ENCODE peak calls at places on chromosomes 11 and 22, in eight cellular contexts. J is fibroblast of the conjunctiva, R is T follicular helper cell, O is iris pigment epithelial cell, E is activated T-helper 1 cell treated with Interleukin-2 at 50 U/mL for 16 hours, F is cardiac muscle cell, P is HTR-8/SVneo, N is epithelial cell of esophagus. B is an unnamed sample.

GRCh38 chr22:41608386-41608785 is 12.5 kb downstream of the DESI1 start:
- DNase-seq in J (no peak), R (no peak), O (no peak), E (no peak), F (no peak), P (no peak), N (no peak), B (no peak)

GRCh38 chr11:74466916-74467885 is at the start of gene KCNE3:
- DNase-seq in J (no peak), R (no peak), O (peak), E (no peak), F (peak), P (no peak), N (no peak), B (no peak)

GRCh38 chr11:131977231-131977630 is 606.8 kb downstream of the NTM start:
- DNase-seq in J (no peak), R (no peak), O (peak), E (no peak), F (no peak), P (peak), N (peak), B (peak)

GRCh38 chr11:61037694-61038093 is 64.6 kb upstream of the CD5 start:
- DNase-seq in J (no peak), R (no peak), O (peak), E (no peak), F (peak), P (no peak), N (peak), B (no peak)

GRCh38 chr11:10930961-10931760 is 73.3 kb upstream of the ZBED5 start:
- DNase-seq in J (peak), R (peak), O (peak), E (no peak), F (peak), P (peak), N (peak), B (peak)

GRCh38 chr11:2265854-2266585 is 4.4 kb downstream of the ASCL2 start:
- DNase-seq in J (no peak), R (no peak), O (no peak), E (no peak), F (no peak), P (no peak), N (no peak), B (no peak)

GRCh38 chr11:6200975-6201374 is 2.0 kb downstream of the OR52W1 start:
- DNase-seq in J (no peak), R (no peak), O (peak), E (no peak), F (peak), P (no peak), N (peak), B (no peak)

GRCh38 chr11:68579455-68579854 is 104.9 kb upstream of the GAL start:
- DNase-seq in J (no peak), R (no peak), O (peak), E (no peak), F (no peak), P (no peak), N (peak), B (no peak)

GRCh38 chr11:131002145-131002544 is 85.9 kb upstream of the SNX19 start:
- DNase-seq in J (no peak), R (no peak), O (no peak), E (no peak), F (no peak), P (no peak), N (peak), B (peak)

GRCh38 chr11:66112640-66113098 is 42.6 kb downstream of the PACS1 start:
- DNase-seq in J (no peak), R (no peak), O (peak), E (no peak), F (peak), P (peak), N (peak), B (peak)

GRCh38 chr11:33941637-33942160 is 49.8 kb upstream of the LMO2 start:
- DNase-seq in J (no peak), R (no peak), O (peak), E (no peak), F (peak), P (no peak), N (no peak), B (no peak)

GRCh38 chr11:12264361-12264760 is 113.0 kb upstream of the PARVA start:
- DNase-seq in J (no peak), R (no peak), O (no peak), E (no peak), F (no peak), P (no peak), N (no peak), B (no peak)

B was measured in RWPE1.